ENCODE peak calls at places on chromosomes 1 and 21, in four cellular contexts. O is transverse colon, T is SK-N-SH, E is nephron progenitor cell. Z is an unnamed sample.

GRCh38 chr1:216600730-216601426 is 122.4 kb downstream of the ESRRG start:
- DNase-seq in O (peak), T (peak), E (peak), Z (peak)

GRCh38 chr1:38693031-38693430 is 166.5 kb downstream of the RRAGC start:
- DNase-seq in O (no peak), T (no peak), E (no peak), Z (no peak)

GRCh38 chr1:153232553-153232952 is 15.2 kb downstream of the PRR9 start:
- DNase-seq in O (no peak), T (no peak), E (no peak), Z (peak)

GRCh38 chr1:230681599-230681998 is 32.3 kb downstream of the AGT start:
- DNase-seq in O (no peak), T (no peak), E (no peak), Z (peak)

GRCh38 chr1:51667556-51667955 is 50.7 kb downstream of the OSBPL9 start:
- DNase-seq in O (no peak), T (no peak), E (no peak), Z (no peak)

GRCh38 chr1:39332291-39332690 is 127.8 kb downstream of the MACF1 start:
- DNase-seq in O (no peak), T (no peak), E (no peak), Z (peak)

GRCh38 chr1:156740307-156740678 is 595 bp downstream of the MRPL24 start:
- DNase-seq in O (no peak), T (no peak), E (no peak), Z (no peak)

GRCh38 chr21:37799193-37800121 is 116.8 kb downstream of the KCNJ6 start:
- DNase-seq in O (no peak), T (no peak), E (peak), Z (no peak)

GRCh38 chr1:40338745-40339419 is 21.8 kb upstream of the COL9A2 start:
- DNase-seq in O (peak), T (peak), E (peak), Z (peak)

GRCh38 chr1:94463765-94464330 is 45.7 kb downstream of the ABCD3 start:
- DNase-seq in O (no peak), T (peak), E (no peak), Z (peak)

GRCh38 chr21:31161157-31161556 is 122.9 kb upstream of the KRTAP19-8 start:
- DNase-seq in O (no peak), T (peak), E (peak), Z (peak)

GRCh38 chr21:28742527-28742926 is 250.2 kb downstream of the LTN1 start:
- DNase-seq in O (no peak), T (peak), E (no peak), Z (peak)

GRCh38 chr1:147494998-147495580 is 46.2 kb upstream of the BCL9 start:
- DNase-seq in O (peak), T (peak), E (peak), Z (peak)

GRCh38 chr1:160664573-160665051 is 17.8 kb upstream of the SLAMF1 start:
- DNase-seq in O (peak), T (no peak), E (no peak), Z (no peak)

GRCh38 chr1:28855469-28855944 is 43.5 kb downstream of the OPRD1 start:
- DNase-seq in O (no peak), T (no peak), E (no peak), Z (peak)

GRCh38 chr1:159817276-159818041 is 9.2 kb upstream of the SLAMF8 start:
- DNase-seq in O (no peak), T (no peak), E (no peak), Z (peak)

GRCh38 chr1:180156631-180157091 is 2.0 kb downstream of the QSOX1 start:
- DNase-seq in O (no peak), T (no peak), E (no peak), Z (peak)

GRCh38 chr1:182599339-182599738 is 4.8 kb downstream of the RGS16 start:
- DNase-seq in O (no peak), T (peak), E (peak), Z (no peak)

GRCh38 chr1:47317841-47318240 is 3.9 kb upstream of the STIL start:
- DNase-seq in O (no peak), T (no peak), E (no peak), Z (peak)

GRCh38 chr1:162144853-162145252 is 75.4 kb downstream of the NOS1AP start:
- DNase-seq in O (no peak), T (no peak), E (no peak), Z (no peak)

GRCh38 chr1:43284065-43284464 is 1.3 kb downstream of the C1orf210 start:
- DNase-seq in O (no peak), T (no peak), E (no peak), Z (no peak)

GRCh38 chr1:194167956-194168355 is 981.5 kb upstream of the B3GALT2 start:
- DNase-seq in O (no peak), T (no peak), E (no peak), Z (no peak)

GRCh38 chr1:110390096-110390495 is 730 bp downstream of the SLC16A4 start:
- DNase-seq in O (peak), T (no peak), E (peak), Z (peak)
- TF ChIP-seq CTCF in O (no peak), T (no peak), E (no peak), Z (peak)

GRCh38 chr1:247146671-247147070 is 25.1 kb downstream of the ZNF124 start:
- DNase-seq in O (no peak), T (peak), E (no peak), Z (no peak)
- TF ChIP-seq CTCF in O (no peak), T (peak), E (no peak), Z (peak)

GRCh38 chr1:170790175-170790574 is 126.2 kb downstream of the PRRX1 start:
- DNase-seq in O (no peak), T (no peak), E (no peak), Z (no peak)
- TF ChIP-seq CTCF in O (no peak), T (peak), E (no peak), Z (peak)

DNA sequence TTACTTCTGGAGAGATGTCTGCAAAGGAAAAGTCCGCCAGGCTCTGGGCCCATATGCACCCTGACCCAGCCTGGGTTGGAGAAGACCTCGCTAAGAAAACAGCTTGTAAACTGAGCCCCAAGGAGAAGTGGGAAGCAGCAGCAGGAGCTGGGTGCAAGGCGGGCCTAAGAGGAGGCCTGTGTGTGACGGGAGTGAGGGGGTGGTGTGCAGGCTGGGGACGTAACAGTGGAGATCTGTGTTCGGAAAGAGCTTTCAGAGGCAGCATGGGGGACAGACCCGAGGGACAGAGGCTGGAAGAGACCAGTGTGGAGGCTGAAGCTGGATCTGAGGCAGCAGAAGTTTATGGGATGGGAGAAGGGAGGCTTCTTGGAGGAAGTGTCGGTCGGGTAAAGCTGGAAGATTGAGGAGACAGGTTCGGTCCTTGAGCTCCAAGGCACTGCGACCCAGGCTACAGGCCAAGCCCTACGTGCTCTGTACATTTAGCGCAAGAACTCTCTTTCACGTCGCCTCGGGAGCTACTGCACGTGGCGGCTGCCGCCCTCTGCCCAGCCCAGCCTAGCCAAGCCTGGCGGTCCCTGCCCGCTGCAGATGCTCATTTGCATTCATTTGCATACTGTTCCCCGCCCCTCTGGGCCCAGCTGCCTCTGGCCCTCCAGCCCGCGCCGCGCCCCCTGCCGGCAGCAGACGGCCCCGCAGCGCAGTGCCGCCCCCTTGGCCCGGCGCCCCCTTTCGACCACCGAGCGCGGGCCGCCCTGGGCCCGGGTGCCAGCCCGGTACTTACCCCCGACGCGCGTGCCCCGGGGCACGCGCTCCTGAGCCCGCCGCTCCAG is 6.3 kb downstream of the HPCA start:
- DNase-seq in O (peak), T (peak), E (peak), Z (peak)
- TF ChIP-seq CTCF in O (no peak), T (peak), E (peak), Z (no peak)

GRCh38 chr21:36551731-36552457 is 72.0 kb upstream of the CLDN14 start:
- DNase-seq in O (no peak), T (no peak), E (no peak), Z (peak)
- TF ChIP-seq CTCF in O (no peak), T (no peak), E (no peak), Z (no peak)